ENCODE peak calls at places on chromosomes 6 and 20, in six cellular contexts. S is posterior vena cava, R is HepG2, G is heart left ventricle, Z is foreskin melanocyte, A is T-cell. L is an unnamed sample.

GRCh38 chr6:106895703-106896040 is 78.9 kb downstream of the CD24 start:
- DNase-seq in S (no peak), R (no peak), G (no peak), Z (no peak), A (no peak), L (no peak)

GRCh38 chr6:119020597-119021561 is 57.6 kb downstream of the FAM184A start:
- DNase-seq in S (no peak), R (no peak), G (no peak), Z (no peak), A (no peak), L (no peak)

GRCh38 chr20:44188752-44189151 is 1.8 kb upstream of the JPH2 start:
- DNase-seq in S (no peak), R (no peak), G (no peak), Z (no peak), A (no peak), L (no peak)

GRCh38 chr6:30555428-30556005 is 772 bp downstream of the GNL1 start:
- DNase-seq in S (peak; percentile 88), R (no peak), G (peak; percentile 67), Z (peak; percentile 24), A (no peak), L (peak; percentile 84)

GRCh38 chr20:24953621-24954133 is 4.6 kb downstream of the CST7 start:
- DNase-seq in S (no peak), R (no peak), G (no peak), Z (no peak), A (peak; percentile 37), L (no peak)

GRCh38 chr6:168377481-168377850 is 57.9 kb upstream of the DACT2 start:
- DNase-seq in S (peak; percentile 84), R (no peak), G (peak; percentile 83), Z (no peak), A (no peak), L (no peak)

GRCh38 chr6:145964948-145965366 is 799 bp upstream of the SHPRH start:
- DNase-seq in S (no peak), R (no peak), G (no peak), Z (no peak), A (no peak), L (no peak)

GRCh38 chr6:165883851-165884640 is 221.0 kb upstream of the PDE10A start:
- DNase-seq in S (no peak), R (no peak), G (no peak), Z (no peak), A (no peak), L (peak; percentile 39)

GRCh38 chr6:154302111-154302752 is 54.4 kb downstream of the IPCEF1 start:
- DNase-seq in S (no peak), R (no peak), G (no peak), Z (peak; percentile 83), A (no peak), L (no peak)

GRCh38 chr20:63859166-63859699 is 2.1 kb upstream of the ABHD16B start:
- DNase-seq in S (no peak), R (no peak), G (no peak), Z (no peak), A (no peak), L (no peak)

GRCh38 chr20:59063358-59064213 is 21.0 kb upstream of the PRELID3B start:
- DNase-seq in S (no peak), R (no peak), G (peak; percentile 44), Z (no peak), A (no peak), L (no peak)

GRCh38 chr20:62172666-62173065 is 10.2 kb upstream of the MTG2 start:
- DNase-seq in S (no peak), R (no peak), G (no peak), Z (no peak), A (no peak), L (no peak)

GRCh38 chr6:163260911-163261310 is 153.6 kb upstream of the QKI start:
- DNase-seq in S (no peak), R (no peak), G (no peak), Z (no peak), A (no peak), L (no peak)

GRCh38 chr6:46393940-46394337 is 97.3 kb downstream of the RCAN2 start:
- DNase-seq in S (no peak), R (no peak), G (no peak), Z (no peak), A (no peak), L (no peak)

GRCh38 chr6:109747216-109747615 is 56.1 kb downstream of the FIG4 start:
- DNase-seq in S (no peak), R (no peak), G (no peak), Z (no peak), A (no peak), L (no peak)

GRCh38 chr6:15937582-15937981 is 191.3 kb upstream of the MYLIP start:
- DNase-seq in S (no peak), R (no peak), G (no peak), Z (no peak), A (no peak), L (no peak)

GRCh38 chr6:72080260-72080941 is 194.1 kb downstream of the RIMS1 start:
- DNase-seq in S (no peak), R (no peak), G (no peak), Z (no peak), A (no peak), L (no peak)

GRCh38 chr6:53417141-53417540 is 68.4 kb upstream of the ELOVL5 start:
- DNase-seq in S (no peak), R (no peak), G (no peak), Z (no peak), A (no peak), L (no peak)

GRCh38 chr6:143510991-143511891 is at the start of gene FUCA2:
- DNase-seq in S (peak; percentile 98), R (peak; percentile 87), G (peak; percentile 96), Z (peak; percentile 65), A (peak; percentile 56), L (peak; percentile 96)

GRCh38 chr20:34522969-34523871 is 7.0 kb downstream of the DYNLRB1 start:
- DNase-seq in S (no peak), R (peak; percentile 83), G (no peak), Z (peak; percentile 51), A (peak; percentile 51), L (no peak)

GRCh38 chr6:11282245-11282644 is 49.8 kb upstream of the NEDD9 start:
- DNase-seq in S (no peak), R (peak; percentile 63), G (no peak), Z (no peak), A (no peak), L (no peak)